ENCODE peak calls at places on chromosomes 1 and 21, in four cellular contexts. T is activated naive CD8-positive, alpha-beta T cell treated with anti-CD3 and anti-CD28 coated beads, Interleukin-2, amount 50 U/mL, for 16 hours; L is OCI-LY7; U is KBM-7. G is an unnamed sample.

GRCh38 chr1:2476066-2476999 is at the start of gene PLCH2:
- DNase-seq in T (no peak), L (no peak), U (no peak), G (no peak)

GRCh38 chr1:35506960-35507901 is 50.0 kb downstream of the KIAA0319L start:
- DNase-seq in T (no peak), L (peak; percentile 32), U (no peak), G (no peak)

GRCh38 chr1:212600980-212601379 is 7.6 kb upstream of the ATF3 start:
- DNase-seq in T (no peak), L (no peak), U (no peak), G (no peak)

GRCh38 chr1:177351361-177352108 is 180.8 kb downstream of the BRINP2 start:
- DNase-seq in T (no peak), L (no peak), U (peak; percentile 14), G (peak; percentile 43)

GRCh38 chr1:8583031-8583430 is 234.4 kb downstream of the RERE start:
- DNase-seq in T (no peak), L (no peak), U (no peak), G (no peak)

GRCh38 chr1:226110249-226111108 is 48.0 kb downstream of the H3-3A start:
- DNase-seq in T (no peak), L (peak; percentile 88), U (peak; percentile 67), G (peak; percentile 59)

GRCh38 chr1:1304331-1305299 is 3.1 kb downstream of the ACAP3 start:
- DNase-seq in T (no peak), L (no peak), U (no peak), G (peak; percentile 96)

GRCh38 chr1:98468111-98468717 is 193.3 kb upstream of the SNX7 start:
- DNase-seq in T (no peak), L (peak; percentile 6), U (peak; percentile 34), G (peak; percentile 65)

GRCh38 chr1:20380616-20381035 is 90.0 kb downstream of the VWA5B1 start:
- DNase-seq in T (no peak), L (peak; percentile 38), U (no peak), G (peak; percentile 79)

GRCh38 chr1:240091614-240092300 is at the start of gene FMN2:
- DNase-seq in T (no peak), L (no peak), U (peak; percentile 32), G (peak; percentile 77)

GRCh38 chr1:84969489-84970250 is 27.2 kb downstream of the MCOLN2 start:
- DNase-seq in T (no peak), L (no peak), U (no peak), G (no peak)

GRCh38 chr21:46448108-46448507 is 10.6 kb upstream of the DIP2A start:
- DNase-seq in T (no peak), L (no peak), U (no peak), G (no peak)

GRCh38 chr1:109975718-109976117 is 8.8 kb upstream of the AHCYL1 start:
- DNase-seq in T (no peak), L (no peak), U (no peak), G (no peak)

GRCh38 chr1:163090321-163090945 is 21.3 kb downstream of the RGS4 start:
- DNase-seq in T (no peak), L (no peak), U (no peak), G (no peak)

GRCh38 chr1:184388671-184389292 is 2.0 kb downstream of the C1orf21 start:
- DNase-seq in T (no peak), L (no peak), U (peak; percentile 42), G (peak; percentile 7)

GRCh38 chr1:185453496-185454192 is 136.6 kb upstream of the IVNS1ABP start:
- DNase-seq in T (no peak), L (no peak), U (no peak), G (no peak)

GRCh38 chr1:203158423-203158822 is 17.2 kb downstream of the MYBPH start:
- DNase-seq in T (no peak), L (no peak), U (no peak), G (no peak)

GRCh38 chr1:224769987-224770693 is 154.0 kb downstream of the CNIH3 start:
- DNase-seq in T (no peak), L (no peak), U (no peak), G (no peak)

GRCh38 chr1:6421266-6421665 is 1.5 kb upstream of the HES2 start:
- DNase-seq in T (no peak), L (no peak), U (no peak), G (no peak)

GRCh38 chr1:220094016-220094911 is at the start of gene IARS2:
- DNase-seq in T (peak; percentile 87), L (peak; percentile 92), U (peak; percentile 76), G (peak; percentile 87)

GRCh38 chr1:28775121-28775942 is 36.6 kb upstream of the OPRD1 start:
- DNase-seq in T (peak; percentile 14), L (no peak), U (no peak), G (peak; percentile 49)

GRCh38 chr1:228158151-228158571 is 7.4 kb upstream of the IBA57 start:
- DNase-seq in T (no peak), L (no peak), U (no peak), G (no peak)

GRCh38 chr1:245931450-245931849 is 575.6 kb downstream of the SMYD3 start:
- DNase-seq in T (no peak), L (no peak), U (no peak), G (no peak)

GRCh38 chr1:236904874-236905741 is 99.1 kb downstream of the MT1HL1 start:
- DNase-seq in T (no peak), L (no peak), U (no peak), G (peak; percentile 17)

GRCh38 chr1:17276568-17276967 is 27.7 kb downstream of the PADI3 start:
- DNase-seq in T (no peak), L (no peak), U (peak; percentile 91), G (peak; percentile 29)

GRCh38 chr1:26289158-26290059 is 9.5 kb downstream of the SH3BGRL3 start:
- DNase-seq in T (no peak), L (peak; percentile 98), U (peak; percentile 98), G (peak; percentile 63)

GRCh38 chr1:232575524-232576040 is 54.4 kb downstream of the SIPA1L2 start:
- DNase-seq in T (no peak), L (no peak), U (no peak), G (no peak)

GRCh38 chr1:85330711-85331290 is 54.4 kb upstream of the BCL10 start:
- DNase-seq in T (no peak), L (no peak), U (peak; percentile 57), G (no peak)

GRCh38 chr1:162549001-162549400 is 12.5 kb upstream of the UAP1 start:
- DNase-seq in T (no peak), L (no peak), U (no peak), G (no peak)

GRCh38 chr1:202658766-202659165 is 51.5 kb downstream of the SYT2 start:
- DNase-seq in T (no peak), L (no peak), U (no peak), G (no peak)

G was measured in Ammon's horn.